ENCODE peak calls at places on chromosomes 11 and 22, in four cellular contexts. S, R, Y and X are unnamed samples.

GRCh38 chr11:118912742-118913410 is 12.8 kb downstream of the BCL9L start:
- DNase-seq in S (peak), R (no peak), Y (peak), X (no peak)

GRCh38 chr11:73957654-73958361 is 7.0 kb downstream of the DNAJB13 start:
- DNase-seq in S (no peak), R (peak), Y (no peak), X (no peak)

GRCh38 chr11:130218501-130218900 is 58.9 kb downstream of the ST14 start:
- DNase-seq in S (no peak), R (no peak), Y (no peak), X (no peak)

GRCh38 chr11:27864046-27865025 is 164.1 kb upstream of the BDNF start:
- DNase-seq in S (no peak), R (no peak), Y (peak), X (no peak)

GRCh38 chr11:127334466-127334865 is 333.9 kb upstream of the KIRREL3 start:
- DNase-seq in S (no peak), R (no peak), Y (no peak), X (no peak)

GRCh38 chr11:94926271-94926625 is 47.1 kb downstream of the CWC15 start:
- DNase-seq in S (no peak), R (no peak), Y (peak), X (no peak)

GRCh38 chr22:50439314-50440250 is 35.3 kb downstream of the SBF1 start:
- DNase-seq in S (no peak), R (no peak), Y (no peak), X (no peak)

GRCh38 chr11:45755281-45755859 is 49.6 kb upstream of the SLC35C1 start:
- DNase-seq in S (no peak), R (no peak), Y (no peak), X (no peak)

GRCh38 chr11:32575070-32575469 is 8.6 kb upstream of the EIF3M start:
- DNase-seq in S (no peak), R (no peak), Y (no peak), X (no peak)

GRCh38 chr11:13668957-13669521 is 571 bp downstream of the FAR1 start:
- DNase-seq in S (peak), R (peak), Y (peak), X (no peak)

GRCh38 chr11:18844753-18845367 is 53.3 kb upstream of the PTPN5 start:
- DNase-seq in S (peak), R (peak), Y (peak), X (no peak)

GRCh38 chr11:102614485-102614884 is 10.6 kb downstream of the MMP20 start:
- DNase-seq in S (no peak), R (peak), Y (no peak), X (no peak)

GRCh38 chr11:65868076-65868667 is 4.4 kb downstream of the EFEMP2 start:
- DNase-seq in S (no peak), R (no peak), Y (peak), X (peak)

GRCh38 chr22:39221999-39222686 is 22.6 kb downstream of the PDGFB start:
- DNase-seq in S (no peak), R (no peak), Y (no peak), X (no peak)

GRCh38 chr22:19783531-19784395 is 23.2 kb downstream of the TBX1 start:
- DNase-seq in S (no peak), R (no peak), Y (no peak), X (no peak)

GRCh38 chr11:126084608-126084912 is 21.9 kb upstream of the CDON start:
- DNase-seq in S (no peak), R (no peak), Y (no peak), X (no peak)

GRCh38 chr11:34327804-34328631 is 29.8 kb downstream of the ABTB2 start:
- DNase-seq in S (no peak), R (no peak), Y (no peak), X (no peak)

GRCh38 chr22:32545801-32546200 is 71.2 kb downstream of the FBXO7 start:
- DNase-seq in S (no peak), R (no peak), Y (peak), X (no peak)

GRCh38 chr11:35859311-35859710 is 84.6 kb upstream of the LDLRAD3 start:
- DNase-seq in S (peak), R (no peak), Y (peak), X (no peak)

GRCh38 chr22:20965104-20965887 is 1.8 kb upstream of the AIFM3 start:
- DNase-seq in S (no peak), R (no peak), Y (no peak), X (no peak)

GRCh38 chr11:75820636-75821035 is 5.6 kb downstream of the UVRAG start:
- DNase-seq in S (peak), R (no peak), Y (peak), X (no peak)

GRCh38 chr11:46435679-46436078 is 44.1 kb upstream of the CHRM4 start:
- DNase-seq in S (no peak), R (no peak), Y (no peak), X (no peak)

DNA sequence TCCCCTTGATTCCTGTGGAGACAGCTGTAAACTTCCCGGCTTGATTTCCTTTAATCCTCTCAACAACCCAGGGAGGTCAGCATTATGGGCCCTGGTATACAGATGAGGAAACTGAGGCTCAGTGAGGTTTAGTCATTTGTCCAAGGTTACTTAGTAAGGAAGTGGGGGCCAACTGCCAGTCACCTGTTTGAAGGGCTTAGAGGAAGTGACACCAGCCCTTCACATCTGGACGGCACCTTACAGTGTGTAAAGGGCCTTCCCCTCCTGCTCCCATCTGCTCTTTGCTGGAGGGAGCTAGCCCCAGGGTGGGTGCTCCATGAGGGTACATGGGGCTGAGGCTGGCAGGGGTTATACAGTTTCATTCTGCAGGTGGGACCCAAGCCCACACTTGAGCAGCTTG is 12.1 kb downstream of the MICALL1 start:
- DNase-seq in S (no peak), R (peak), Y (no peak), X (no peak)
- H3K4me2 ChIP-seq in S (no peak), R (peak), Y (no peak), X (no peak)

GRCh38 chr11:62539238-62539925 is 7.2 kb downstream of the AHNAK start:
- DNase-seq in S (peak), R (no peak), Y (peak), X (no peak)
- H3K4me2 ChIP-seq in S (peak), R (peak), Y (peak), X (no peak)

GRCh38 chr22:47750086-47750485 is 987.6 kb downstream of the TBC1D22A start:
- DNase-seq in S (no peak), R (no peak), Y (no peak), X (no peak)

GRCh38 chr22:47748887-47749286 is 986.4 kb downstream of the TBC1D22A start:
- DNase-seq in S (no peak), R (no peak), Y (no peak), X (no peak)
- H3K4me2 ChIP-seq in S (no peak), R (no peak), Y (no peak), X (no peak)

GRCh38 chr22:36455571-36456458 is 25.6 kb downstream of the TXN2 start:
- DNase-seq in S (no peak), R (no peak), Y (no peak), X (no peak)

GRCh38 chr22:36454916-36455570 is 26.4 kb downstream of the TXN2 start:
- DNase-seq in S (peak), R (peak), Y (peak), X (peak)

GRCh38 chr22:36453855-36454378 is 27.5 kb downstream of the TXN2 start:
- DNase-seq in S (no peak), R (peak), Y (no peak), X (no peak)

GRCh38 chr22:36452473-36453265 is 28.8 kb downstream of the TXN2 start:
- DNase-seq in S (no peak), R (peak), Y (no peak), X (no peak)

DNA sequence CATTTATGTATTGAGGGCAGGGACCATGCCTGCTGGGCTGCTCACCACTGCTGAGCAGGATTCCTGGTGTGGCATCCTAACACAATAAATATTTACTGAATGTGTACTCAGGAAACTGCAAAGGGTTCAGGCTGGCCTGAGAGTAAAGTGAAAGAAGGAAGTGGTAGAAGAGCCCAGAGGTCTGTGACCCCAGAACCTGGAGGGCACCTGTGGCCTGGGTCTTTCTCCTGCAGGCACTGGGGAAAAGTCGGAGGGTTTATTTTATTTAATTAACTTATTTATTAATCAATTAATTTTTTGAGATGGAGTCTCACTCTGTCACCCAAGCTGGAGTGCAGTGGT is 28.2 kb downstream of the TXN2 start:
- DNase-seq in S (no peak), R (peak), Y (no peak), X (no peak)
- H3K4me2 ChIP-seq in S (no peak), R (peak), Y (no peak), X (no peak)

GRCh38 chr22:37675930-37676571 is 615 bp downstream of the LGALS1 start:
- DNase-seq in S (no peak), R (peak), Y (peak), X (no peak)

GRCh38 chr22:37680191-37680851 is 4.9 kb downstream of the LGALS1 start:
- DNase-seq in S (no peak), R (no peak), Y (no peak), X (no peak)

GRCh38 chr22:37679670-37680069 is 4.2 kb downstream of the LGALS1 start:
- DNase-seq in S (no peak), R (no peak), Y (no peak), X (no peak)

GRCh38 chr22:37676691-37677627 is 1.5 kb downstream of the LGALS1 start:
- DNase-seq in S (peak), R (peak), Y (peak), X (peak)

DNA sequence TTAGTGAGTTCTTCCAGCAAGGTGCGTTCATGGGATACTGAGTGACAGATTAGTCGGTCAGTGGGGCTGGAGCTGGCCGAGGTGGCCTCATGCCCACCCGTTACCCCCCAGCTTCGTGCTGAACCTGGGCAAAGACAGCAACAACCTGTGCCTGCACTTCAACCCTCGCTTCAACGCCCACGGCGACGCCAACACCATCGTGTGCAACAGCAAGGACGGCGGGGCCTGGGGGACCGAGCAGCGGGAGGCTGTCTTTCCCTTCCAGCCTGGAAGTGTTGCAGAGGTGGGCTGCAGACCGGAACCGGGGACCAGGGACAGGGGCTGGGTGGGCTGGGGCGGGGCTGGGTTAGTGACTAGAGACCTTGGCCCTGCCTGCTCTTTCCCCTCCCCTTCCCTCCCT is 2.9 kb downstream of the LGALS1 start:
- DNase-seq in S (no peak), R (no peak), Y (no peak), X (no peak)
- H3K4me2 ChIP-seq in S (peak), R (peak), Y (peak), X (peak)

GRCh38 chr22:49078076-49078710 is 749.5 kb downstream of the BRD1 start:
- DNase-seq in S (no peak), R (no peak), Y (no peak), X (no peak)
- H3K4me2 ChIP-seq in S (no peak), R (no peak), Y (no peak), X (no peak)

DNA sequence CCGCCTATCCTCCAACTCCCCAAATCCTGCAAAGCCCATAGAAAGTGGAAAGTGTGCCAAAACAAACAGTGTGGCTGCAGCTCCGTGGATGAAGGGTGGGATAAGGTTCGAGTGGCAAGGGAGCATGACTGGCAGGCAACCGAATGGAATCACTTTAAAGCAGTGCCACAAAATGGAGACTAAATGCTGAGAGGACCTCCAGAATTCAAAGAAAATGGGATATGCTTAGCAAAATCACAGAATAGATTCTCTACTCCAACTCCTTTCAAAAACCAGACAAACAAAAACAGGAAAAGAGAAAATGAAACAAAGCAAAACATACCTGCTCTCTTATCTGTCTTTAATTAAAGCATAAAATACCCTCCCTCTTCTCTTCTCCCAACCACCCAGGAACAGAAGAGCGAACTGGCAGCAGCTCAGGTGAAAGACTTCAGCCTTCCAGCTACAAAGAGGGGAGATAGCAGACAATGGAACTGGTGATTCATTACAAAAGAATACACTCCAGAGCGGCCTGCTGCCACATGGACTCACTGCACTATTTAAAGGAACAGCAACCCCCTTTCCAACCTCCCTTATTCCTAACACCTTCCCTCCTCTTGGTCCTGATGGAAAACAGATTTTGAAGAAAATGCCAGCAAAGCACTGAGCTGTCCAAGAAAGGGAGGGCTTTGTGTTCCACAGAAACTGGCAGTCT is 118.5 kb downstream of the APOL5 start:
- DNase-seq in S (peak), R (no peak), Y (peak), X (no peak)
- H3K4me2 ChIP-seq in S (peak), R (peak), Y (peak), X (no peak)

GRCh38 chr11:370087-370941 is 1.0 kb downstream of the B4GALNT4 start:
- DNase-seq in S (no peak), R (no peak), Y (no peak), X (no peak)

GRCh38 chr11:367956-368413 is 1.3 kb upstream of the B4GALNT4 start:
- DNase-seq in S (no peak), R (no peak), Y (no peak), X (no peak)

GRCh38 chr11:368414-369335 is 624 bp upstream of the B4GALNT4 start:
- DNase-seq in S (no peak), R (no peak), Y (no peak), X (no peak)

GRCh38 chr11:371051-371450 is 1.8 kb downstream of the B4GALNT4 start:
- DNase-seq in S (no peak), R (no peak), Y (no peak), X (no peak)

DNA sequence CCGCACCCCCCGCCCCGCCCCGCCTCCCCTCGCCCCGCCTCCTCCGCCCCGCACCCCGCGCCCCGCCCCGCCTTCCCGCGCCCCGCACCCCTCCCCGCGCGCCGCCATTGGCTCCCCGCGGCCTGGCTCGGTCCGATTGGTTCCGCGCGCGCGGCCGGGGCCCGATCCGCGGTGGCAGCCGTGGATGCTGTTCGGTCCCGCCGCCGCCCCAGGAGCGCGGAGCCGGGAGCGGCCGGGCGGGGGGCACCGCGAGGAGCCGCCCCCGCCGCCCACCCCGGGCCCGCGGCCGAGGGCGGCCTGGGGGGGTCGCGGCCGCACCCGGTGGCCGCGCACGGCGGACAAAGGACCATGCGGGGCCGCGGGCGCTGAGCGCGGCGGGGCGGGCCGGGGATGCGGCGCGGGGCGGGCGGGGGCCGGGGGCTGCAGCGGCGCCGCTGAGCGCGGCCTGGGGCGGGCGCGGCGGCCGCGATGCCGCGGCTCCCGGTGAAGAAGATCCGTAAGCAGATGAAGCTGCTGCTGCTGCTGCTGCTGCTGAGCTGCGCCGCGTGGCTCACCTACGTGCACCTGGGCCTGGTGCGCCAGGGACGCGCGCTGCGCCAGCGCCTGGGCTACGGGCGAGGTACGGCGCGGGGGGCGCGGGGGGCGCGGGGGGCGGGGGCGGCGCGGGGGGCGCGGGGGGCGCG is at the start of gene B4GALNT4:
- DNase-seq in S (no peak), R (no peak), Y (peak), X (no peak)
- H3K4me2 ChIP-seq in S (peak), R (no peak), Y (peak), X (no peak)

GRCh38 chr22:28237092-28237491 is 318.0 kb upstream of the PITPNB start:
- DNase-seq in S (peak), R (no peak), Y (no peak), X (no peak)

GRCh38 chr22:28231423-28231822 is 312.4 kb upstream of the PITPNB start:
- DNase-seq in S (no peak), R (no peak), Y (peak), X (no peak)

GRCh38 chr22:28229566-28230483 is 310.8 kb upstream of the PITPNB start:
- DNase-seq in S (no peak), R (no peak), Y (peak), X (no peak)

GRCh38 chr22:28230682-28231081 is 311.6 kb upstream of the PITPNB start:
- DNase-seq in S (no peak), R (no peak), Y (peak), X (no peak)

GRCh38 chr22:28232231-28232630 is 313.2 kb upstream of the PITPNB start:
- DNase-seq in S (no peak), R (no peak), Y (no peak), X (no peak)
- H3K4me2 ChIP-seq in S (no peak), R (no peak), Y (no peak), X (no peak)